ENCODE peak calls at places on chromosomes 13 and 19, in five cellular contexts. H is HFF-Myc, O is fibroblast of lung, A is nephron progenitor cell, Z is fibroblast of mammary gland. C is an unnamed sample.

GRCh38 chr19:42313096-42313839 is at the start of gene TMEM145:
- DNase-seq in H (no peak), O (peak; percentile 59), Z (peak; percentile 30), A (peak; percentile 79), C (peak; percentile 63)

GRCh38 chr13:30719521-30719914 is 15.8 kb upstream of the ALOX5AP start:
- DNase-seq in O (peak; percentile 45), Z (no peak), H (no peak), A (no peak), C (no peak)

GRCh38 chr13:113205428-113205931 is 3.0 kb downstream of the PCID2 start:
- DNase-seq in Z (peak; percentile 49), A (no peak), O (peak; percentile 76), H (no peak), C (no peak)

GRCh38 chr19:39858541-39858940 is 12.4 kb upstream of the FBL start:
- DNase-seq in Z (peak; percentile 8), A (peak; percentile 18), O (peak; percentile 14), H (no peak), C (no peak)

GRCh38 chr19:19410553-19411550 is 5.4 kb downstream of the GATAD2A start:
- DNase-seq in Z (no peak), O (no peak), A (no peak), H (no peak), C (peak; percentile 55)

GRCh38 chr19:1680976-1681375 is 28.6 kb upstream of the TCF3 start:
- DNase-seq in O (no peak), A (no peak), Z (no peak), H (no peak), C (no peak)

GRCh38 chr13:91286317-91286716 is 61.2 kb upstream of the MIR17HG start:
- DNase-seq in A (no peak), H (no peak), O (no peak), Z (no peak), C (no peak)

GRCh38 chr19:18202759-18203407 is 959 bp downstream of the RAB3A start:
- DNase-seq in H (no peak), Z (peak; percentile 15), A (peak; percentile 57), O (no peak), C (peak; percentile 35)

GRCh38 chr13:100022798-100023197 is 41.2 kb downstream of the ZIC2 start:
- DNase-seq in O (no peak), A (no peak), Z (no peak), H (no peak), C (no peak)

GRCh38 chr13:82291852-82292251 is 1590.4 kb downstream of the SLITRK1 start:
- DNase-seq in A (no peak), O (no peak), H (no peak), Z (no peak), C (no peak)

GRCh38 chr13:31477961-31478360 is 261.4 kb upstream of the RXFP2 start:
- DNase-seq in Z (peak; percentile 87), A (no peak), H (peak; percentile 48), O (peak; percentile 74), C (no peak)

GRCh38 chr13:24618219-24618955 is 61.8 kb upstream of the ATP12A start:
- DNase-seq in Z (no peak), O (peak; percentile 14), H (no peak), A (no peak), C (peak; percentile 69)

GRCh38 chr19:12777217-12778019 is 2.1 kb upstream of the HOOK2 start:
- DNase-seq in A (peak; percentile 91), O (peak; percentile 64), H (no peak), Z (peak; percentile 74), C (peak; percentile 75)

GRCh38 chr19:12770922-12771321 is 4.4 kb downstream of the HOOK2 start:
- DNase-seq in Z (no peak), O (no peak), A (no peak), H (no peak), C (no peak)

GRCh38 chr19:12774588-12775555 is at the start of gene HOOK2:
- DNase-seq in Z (no peak), H (no peak), O (no peak), A (no peak), C (no peak)

GRCh38 chr19:12772323-12772722 is 3.0 kb downstream of the HOOK2 start:
- DNase-seq in A (no peak), Z (no peak), O (no peak), H (no peak), C (no peak)

DNA sequence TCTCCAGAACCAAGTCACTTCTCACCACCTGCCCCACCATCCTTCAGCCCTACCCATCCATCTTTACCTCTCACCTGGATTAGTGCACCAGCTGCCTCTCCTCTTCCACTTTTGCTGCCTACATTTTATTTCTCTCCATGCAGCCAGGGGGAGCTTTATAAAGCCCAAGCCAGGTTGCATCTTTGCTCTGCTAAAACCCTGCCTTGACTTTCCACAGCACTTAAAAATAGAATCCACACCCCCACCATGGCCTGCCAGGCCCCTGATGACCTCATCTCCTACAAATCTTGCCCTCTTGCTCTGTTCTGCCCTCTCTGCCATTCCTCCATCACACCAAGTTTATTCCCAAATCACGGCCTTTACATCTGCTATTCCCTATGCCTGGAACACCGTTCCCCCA is 1.8 kb downstream of the HOOK2 start:
- DNase-seq in H (no peak), Z (peak; percentile 50), A (no peak), O (no peak), C (no peak)
- TF ChIP-seq CTCF in H (peak; percentile 43), Z (peak; percentile 48), A (no peak), O (peak; percentile 40), C (peak; percentile 46)

GRCh38 chr19:20968092-20968491 is 45.0 kb downstream of the ZNF85 start:
- DNase-seq in A (no peak), Z (no peak), O (no peak), H (no peak), C (no peak)

GRCh38 chr19:20969898-20970297 is 46.8 kb downstream of the ZNF85 start:
- DNase-seq in H (no peak), Z (no peak), O (no peak), A (no peak), C (no peak)

GRCh38 chr19:20969498-20969897 is 46.4 kb downstream of the ZNF85 start:
- DNase-seq in O (no peak), Z (no peak), A (no peak), H (no peak), C (no peak)

DNA sequence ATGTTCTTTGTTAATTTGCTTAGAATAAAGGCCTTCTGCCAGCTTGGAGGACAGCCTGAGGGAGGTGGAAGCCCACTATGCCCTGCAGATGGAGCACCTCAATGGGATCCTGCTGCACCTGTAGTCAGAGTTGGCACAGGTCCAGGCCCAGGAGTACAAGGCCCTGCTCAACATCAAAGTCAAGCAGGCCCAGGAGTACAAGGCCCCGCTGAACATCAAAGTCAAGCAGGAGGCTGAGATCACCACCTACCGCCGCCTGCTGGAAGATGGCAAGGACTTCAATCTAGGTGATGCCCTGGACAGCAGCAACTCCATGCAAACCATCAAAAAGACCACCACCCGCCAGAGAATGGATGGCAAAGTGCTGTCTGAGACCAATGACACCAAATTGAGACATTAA is 41.7 kb downstream of the ZNF85 start:
- DNase-seq in H (no peak), A (no peak), O (no peak), Z (no peak), C (no peak)
- TF ChIP-seq CTCF in H (peak; percentile 3), A (no peak), O (no peak), Z (no peak), C (no peak)

GRCh38 chr13:108288741-108289140 is 19.2 kb downstream of the TNFSF13B start:
- DNase-seq in H (no peak), O (no peak), A (no peak), Z (no peak), C (no peak)
- TF ChIP-seq CTCF in H (no peak), O (no peak), A (no peak), Z (no peak), C (no peak)

DNA sequence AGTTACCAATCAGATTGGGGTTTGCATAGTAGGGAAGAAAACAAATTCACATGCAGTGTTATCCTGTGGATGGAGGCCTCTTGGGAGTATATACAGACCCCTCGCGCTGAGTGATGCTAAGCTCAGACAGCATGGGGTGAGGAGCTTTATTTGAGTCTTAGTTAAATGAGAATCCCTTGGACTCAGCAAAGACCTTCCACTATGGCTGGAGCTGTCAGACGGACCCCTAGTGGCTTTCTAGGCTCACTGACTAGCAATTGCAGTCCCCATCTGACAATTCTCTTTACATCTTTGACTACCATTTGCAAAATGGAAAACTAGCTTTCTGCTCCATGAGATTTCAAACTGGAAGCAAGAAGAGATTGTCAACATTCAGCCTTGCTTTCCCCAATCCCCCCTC is 90.4 kb downstream of the STOML3 start:
- DNase-seq in A (no peak), O (no peak), Z (no peak), H (no peak), C (no peak)
- TF ChIP-seq CTCF in A (peak; percentile 23), O (no peak), Z (peak; percentile 18), H (peak; percentile 14), C (no peak)

GRCh38 chr13:53782400-53783030 is 753.9 kb downstream of the OLFM4 start:
- DNase-seq in A (peak; percentile 44), Z (peak; percentile 46), H (peak; percentile 4), O (peak; percentile 26), C (peak; percentile 30)

GRCh38 chr13:53781941-53782340 is 753.3 kb downstream of the OLFM4 start:
- DNase-seq in A (peak; percentile 8), O (no peak), H (no peak), Z (no peak), C (no peak)

GRCh38 chr13:53783466-53783865 is 754.9 kb downstream of the OLFM4 start:
- DNase-seq in Z (no peak), H (no peak), O (no peak), A (peak; percentile 2), C (no peak)

GRCh38 chr13:53775807-53776206 is 747.2 kb downstream of the OLFM4 start:
- DNase-seq in O (no peak), A (no peak), Z (no peak), H (no peak), C (no peak)

DNA sequence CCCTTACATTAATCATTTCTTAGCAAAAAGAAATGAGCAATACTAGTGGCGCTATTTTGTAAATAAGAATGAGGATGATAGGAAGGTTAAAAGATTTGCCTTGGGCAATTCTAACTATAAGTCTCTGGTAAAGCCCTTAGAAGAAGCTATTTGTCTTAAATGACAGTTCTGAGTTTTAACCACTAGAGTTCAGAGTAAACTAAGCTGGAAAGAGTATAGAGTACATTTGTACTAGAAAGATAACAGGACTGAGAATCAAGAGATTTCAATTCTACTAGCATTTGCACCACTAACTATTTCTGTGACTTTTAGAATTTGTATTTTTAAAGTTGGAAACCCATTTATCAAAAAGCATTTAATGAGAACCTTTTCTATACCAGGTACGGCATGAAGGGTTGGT is 750.3 kb downstream of the OLFM4 start:
- DNase-seq in O (no peak), H (no peak), Z (no peak), A (no peak), C (no peak)
- TF ChIP-seq CTCF in O (no peak), H (no peak), Z (no peak), A (no peak), C (no peak)

GRCh38 chr13:75416327-75417005 is 65.5 kb downstream of the TBC1D4 start:
- DNase-seq in O (no peak), A (no peak), H (no peak), Z (peak; percentile 20), C (no peak)
- TF ChIP-seq CTCF in O (no peak), A (no peak), H (no peak), Z (no peak), C (peak; percentile 16)

DNA sequence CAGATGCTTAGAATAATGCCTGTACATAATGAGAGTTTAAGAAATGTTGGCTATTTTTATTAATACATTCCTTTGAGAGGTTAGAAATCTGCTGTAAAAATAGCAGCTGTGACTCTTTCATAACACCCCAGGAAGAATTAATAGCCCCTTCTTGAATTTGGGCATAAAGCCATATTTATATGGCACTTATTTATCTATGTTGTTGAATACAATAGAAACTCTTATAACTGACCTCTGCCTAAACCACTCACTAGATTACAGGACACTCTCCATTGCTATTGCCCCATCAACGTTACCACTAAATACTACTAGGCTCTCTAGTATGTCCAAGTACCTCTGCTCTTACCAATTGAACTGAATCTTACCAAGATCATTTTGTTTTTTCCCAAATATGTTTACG is 16.3 kb downstream of the NEK5 start:
- DNase-seq in O (no peak), A (no peak), H (no peak), Z (no peak), C (no peak)
- TF ChIP-seq CTCF in O (no peak), A (no peak), H (no peak), Z (no peak), C (no peak)